ENCODE peak calls at places on chromosomes 5 and 9, in five cellular contexts. K is mesothelial cell of epicardium, Y is WTC11, N is psoas muscle, V is A549. E is an unnamed sample.

GRCh38 chr5:176891331-176891958 is 7.7 kb downstream of the HK3 start:
- DNase-seq in V (no peak), N (no peak), K (no peak), Y (no peak), E (no peak)

GRCh38 chr5:59845733-59846132 is 47.8 kb downstream of the PDE4D start:
- DNase-seq in K (no peak), V (no peak), N (no peak), Y (no peak), E (no peak)

GRCh38 chr9:20197976-20198685 is 409.3 kb upstream of the SLC24A2 start:
- DNase-seq in N (no peak), K (no peak), Y (no peak), V (no peak), E (no peak)

GRCh38 chr9:71249729-71250317 is 128.4 kb upstream of the TRPM3 start:
- DNase-seq in V (peak), N (no peak), K (no peak), Y (no peak), E (no peak)

GRCh38 chr9:109246533-109246932 is 74.3 kb downstream of the EPB41L4B start:
- DNase-seq in K (no peak), V (no peak), Y (no peak), N (no peak), E (no peak)

GRCh38 chr5:112491257-112491656 is 72.2 kb upstream of the EPB41L4A start:
- DNase-seq in Y (no peak), K (no peak), V (peak), N (no peak), E (no peak)

GRCh38 chr9:78239506-78239905 is 3.6 kb downstream of the CEP78 start:
- DNase-seq in V (peak), Y (peak), K (no peak), N (no peak), E (no peak)

GRCh38 chr9:107158321-107158720 is 124.8 kb upstream of the RAD23B start:
- DNase-seq in K (no peak), Y (peak), N (no peak), V (peak), E (no peak)

GRCh38 chr9:88502552-88503034 is 32.4 kb upstream of the NXNL2 start:
- DNase-seq in V (no peak), N (no peak), K (no peak), Y (no peak), E (no peak)

GRCh38 chr5:173341911-173342535 is 13.8 kb upstream of the STC2 start:
- DNase-seq in K (no peak), Y (no peak), N (no peak), V (no peak), E (no peak)

GRCh38 chr5:123511290-123511647 is 708 bp upstream of the CSNK1G3 start:
- DNase-seq in N (no peak), Y (no peak), V (no peak), K (no peak), E (no peak)

GRCh38 chr9:21096172-21096900 is 18.6 kb upstream of the IFNB1 start:
- DNase-seq in K (no peak), V (no peak), Y (no peak), N (no peak), E (no peak)

GRCh38 chr5:179801304-179802206 is 5.1 kb downstream of the MGAT4B start:
- DNase-seq in Y (peak), K (no peak), N (peak), V (peak), E (peak)

GRCh38 chr9:136977223-136978072 is at the start of gene PTGDS:
- DNase-seq in V (no peak), N (peak), Y (no peak), K (no peak), E (no peak)

GRCh38 chr9:124286292-124286931 is 28.7 kb downstream of the NEK6 start:
- DNase-seq in V (peak), N (no peak), K (no peak), Y (no peak), E (peak)

GRCh38 chr5:52007230-52007858 is 624.1 kb downstream of the ISL1 start:
- DNase-seq in N (no peak), K (no peak), Y (no peak), V (peak), E (no peak)

GRCh38 chr9:84669008-84669292 is 579 bp upstream of the NTRK2 start:
- DNase-seq in V (no peak), K (no peak), N (no peak), Y (no peak), E (no peak)

GRCh38 chr5:6832272-6832671 is 119.0 kb downstream of the TENT4A start:
- DNase-seq in N (no peak), K (no peak), V (no peak), Y (no peak), E (no peak)

GRCh38 chr5:65766781-65767180 is 44.8 kb downstream of the NLN start:
- DNase-seq in V (no peak), K (no peak), N (no peak), Y (peak), E (no peak)

GRCh38 chr5:33579789-33580188 is 139.0 kb downstream of the TARS1 start:
- DNase-seq in V (no peak), K (no peak), Y (no peak), N (no peak), E (no peak)

GRCh38 chr5:13566903-13567339 is 377.6 kb downstream of the DNAH5 start:
- DNase-seq in V (peak), Y (no peak), K (no peak), N (no peak), E (no peak)

GRCh38 chr5:13572188-13572587 is 372.3 kb downstream of the DNAH5 start:
- DNase-seq in Y (no peak), N (no peak), V (no peak), K (no peak), E (no peak)

GRCh38 chr5:13574634-13575033 is 369.9 kb downstream of the DNAH5 start:
- DNase-seq in N (no peak), Y (no peak), K (no peak), V (no peak), E (no peak)

GRCh38 chr5:13567819-13568218 is 376.7 kb downstream of the DNAH5 start:
- DNase-seq in Y (no peak), V (peak), N (no peak), K (no peak), E (no peak)

DNA sequence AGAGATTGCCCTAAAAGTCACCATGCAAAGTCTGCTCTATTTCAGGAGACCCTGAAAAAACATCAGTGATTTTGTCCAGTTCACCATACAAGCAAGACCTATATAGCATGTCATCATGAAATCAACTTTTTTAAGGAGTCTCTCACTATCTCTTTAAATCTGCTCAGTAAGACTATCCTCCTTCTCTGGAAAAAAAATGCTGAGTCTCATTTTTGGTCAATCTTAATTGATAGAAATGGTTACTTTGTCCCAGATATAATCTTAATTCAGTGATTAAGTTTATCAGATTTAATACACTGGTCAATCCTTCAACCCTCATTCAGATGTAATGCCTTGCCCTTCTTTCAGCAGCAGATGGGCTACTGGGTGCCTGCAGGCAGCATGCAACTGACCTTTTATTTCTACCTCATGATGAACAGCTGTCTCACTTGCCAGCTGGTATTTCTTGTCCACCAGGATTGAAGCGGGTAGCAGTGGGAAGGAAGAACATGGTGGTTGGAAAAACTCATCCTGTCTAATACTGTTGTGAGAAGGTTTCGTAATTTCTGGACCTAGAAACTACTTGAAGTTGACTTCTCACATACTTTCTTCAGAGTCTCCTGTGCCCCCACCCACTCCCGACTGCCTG is 375.3 kb downstream of the DNAH5 start:
- DNase-seq in K (no peak), V (no peak), Y (no peak), N (no peak), E (no peak)
- TF ChIP-seq CTCF in K (no peak), V (no peak), Y (no peak), N (no peak), E (no peak)

GRCh38 chr9:114271556-114272510 is 51.1 kb upstream of the ORM1 start:
- DNase-seq in N (peak), Y (peak), K (no peak), V (peak), E (no peak)
- TF ChIP-seq CTCF in N (peak), Y (no peak), K (no peak), V (peak), E (no peak)

GRCh38 chr9:120927125-120928014 is 774 bp upstream of the TRAF1 start:
- DNase-seq in N (no peak), K (no peak), Y (no peak), V (no peak), E (no peak)

GRCh38 chr9:120929392-120929791 is 2.8 kb upstream of the TRAF1 start:
- DNase-seq in Y (no peak), V (no peak), N (no peak), K (no peak), E (no peak)

GRCh38 chr9:120928015-120928719 is 1.6 kb upstream of the TRAF1 start:
- DNase-seq in N (no peak), K (no peak), V (no peak), Y (peak), E (no peak)

GRCh38 chr9:120926397-120926928 is at the start of gene TRAF1:
- DNase-seq in V (peak), N (no peak), Y (no peak), K (no peak), E (peak)

DNA sequence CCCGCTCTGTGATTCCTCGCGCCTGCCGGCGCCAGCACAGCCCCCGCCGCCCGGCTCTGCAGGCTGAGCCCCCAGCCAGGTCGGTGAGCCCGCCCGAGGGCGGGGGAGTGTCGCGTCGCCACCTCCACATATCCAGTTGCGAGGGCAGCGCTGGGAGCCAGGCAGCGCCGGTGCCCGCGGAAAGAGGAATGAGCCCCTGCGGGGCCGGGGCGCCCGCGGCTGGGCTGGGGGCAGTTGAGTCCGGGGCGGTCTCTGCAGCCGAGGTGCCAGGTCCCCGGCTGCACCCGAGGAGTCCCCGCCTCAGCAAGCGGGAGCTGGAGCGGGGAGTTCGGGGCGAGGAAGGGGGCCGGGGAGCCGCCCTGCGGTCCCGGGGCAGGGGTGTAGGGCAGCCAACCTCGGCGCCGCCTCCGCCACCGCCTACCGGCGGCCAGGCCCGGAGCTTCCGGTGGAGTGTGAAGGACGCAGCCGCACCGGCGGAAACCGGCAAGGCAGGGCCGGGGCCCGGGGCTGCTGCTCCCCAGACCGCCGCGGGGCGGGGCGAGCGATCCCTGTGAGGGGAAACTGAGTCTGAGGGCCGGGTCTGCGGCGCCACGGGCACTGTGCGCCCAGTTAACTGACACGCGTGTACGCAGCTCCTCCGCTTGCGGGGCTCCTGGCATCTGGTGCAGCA is 2.3 kb upstream of the TRAF1 start:
- DNase-seq in K (no peak), V (peak), Y (peak), N (peak), E (peak)
- TF ChIP-seq CTCF in K (no peak), V (no peak), Y (no peak), N (peak), E (no peak)

GRCh38 chr5:149150457-149150856 is 9.2 kb downstream of the ABLIM3 start:
- DNase-seq in K (no peak), V (no peak), N (no peak), Y (no peak), E (no peak)
- TF ChIP-seq CTCF in K (no peak), V (no peak), N (no peak), Y (no peak), E (no peak)

GRCh38 chr9:130634191-130634768 is 30.1 kb upstream of the PRDM12 start:
- DNase-seq in V (no peak), N (peak), K (no peak), Y (no peak), E (no peak)

GRCh38 chr9:130632081-130632710 is 32.2 kb upstream of the PRDM12 start:
- DNase-seq in V (no peak), N (no peak), K (no peak), Y (no peak), E (no peak)

GRCh38 chr9:130632841-130633240 is 31.6 kb upstream of the PRDM12 start:
- DNase-seq in N (no peak), K (no peak), V (no peak), Y (no peak), E (no peak)

GRCh38 chr9:130634801-130635200 is 29.6 kb upstream of the PRDM12 start:
- DNase-seq in N (peak), V (no peak), K (no peak), Y (no peak), E (no peak)

DNA sequence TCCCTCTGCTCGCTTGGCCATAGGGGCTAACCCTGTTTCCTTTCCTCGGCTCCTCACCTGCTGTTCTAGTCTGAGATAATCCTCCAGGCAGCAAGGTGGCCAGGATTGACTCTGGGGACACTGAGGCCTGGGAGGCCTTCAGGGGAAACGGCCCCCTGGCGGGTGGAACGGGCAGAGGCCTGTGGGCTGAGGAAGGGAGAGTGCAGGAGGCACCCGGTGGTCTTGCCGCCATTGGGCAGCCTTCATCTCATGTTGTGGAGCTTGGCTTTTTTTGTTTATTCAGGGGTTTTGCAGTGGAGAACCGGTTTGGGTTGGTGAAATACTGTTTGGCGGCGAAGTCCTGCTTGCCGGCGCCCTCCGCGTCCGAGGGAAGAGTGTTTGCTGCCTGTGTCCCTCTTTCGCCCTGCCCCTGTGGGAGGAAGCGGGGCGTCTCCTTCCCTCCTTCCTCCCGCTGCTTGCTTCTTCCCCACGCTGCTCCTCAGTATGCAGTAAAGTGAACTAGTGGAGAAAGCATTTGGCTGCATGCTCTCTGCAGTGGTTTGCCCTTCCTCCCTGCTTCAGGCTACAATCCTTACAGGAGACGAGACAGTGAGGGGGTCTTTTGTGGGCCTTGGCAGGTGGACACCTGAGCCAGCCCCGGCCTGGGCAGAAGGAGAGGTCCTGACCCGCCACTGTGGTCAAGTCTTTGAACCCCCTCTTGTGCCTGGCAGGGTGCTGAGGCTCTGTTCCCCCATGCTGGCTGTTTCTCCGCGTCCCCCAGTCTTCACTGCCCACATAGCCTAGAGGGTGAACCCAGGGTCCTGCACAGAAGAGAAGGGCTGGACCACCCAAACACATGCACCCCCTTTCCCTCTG is 30.8 kb upstream of the PRDM12 start:
- DNase-seq in K (no peak), Y (no peak), N (peak), V (no peak), E (no peak)
- TF ChIP-seq CTCF in K (no peak), Y (no peak), N (no peak), V (no peak), E (no peak)

GRCh38 chr5:102578362-102578761 is 79.6 kb upstream of the SLCO6A1 start:
- DNase-seq in K (no peak), N (no peak), V (no peak), Y (no peak), E (no peak)

GRCh38 chr5:102581011-102581410 is 82.2 kb upstream of the SLCO6A1 start:
- DNase-seq in V (no peak), Y (no peak), K (no peak), N (no peak), E (no peak)

GRCh38 chr5:102582706-102583105 is 83.9 kb upstream of the SLCO6A1 start:
- DNase-seq in K (no peak), Y (no peak), V (no peak), N (no peak), E (no peak)

GRCh38 chr5:102579379-102579778 is 80.6 kb upstream of the SLCO6A1 start:
- DNase-seq in K (no peak), V (no peak), Y (no peak), N (no peak), E (no peak)

DNA sequence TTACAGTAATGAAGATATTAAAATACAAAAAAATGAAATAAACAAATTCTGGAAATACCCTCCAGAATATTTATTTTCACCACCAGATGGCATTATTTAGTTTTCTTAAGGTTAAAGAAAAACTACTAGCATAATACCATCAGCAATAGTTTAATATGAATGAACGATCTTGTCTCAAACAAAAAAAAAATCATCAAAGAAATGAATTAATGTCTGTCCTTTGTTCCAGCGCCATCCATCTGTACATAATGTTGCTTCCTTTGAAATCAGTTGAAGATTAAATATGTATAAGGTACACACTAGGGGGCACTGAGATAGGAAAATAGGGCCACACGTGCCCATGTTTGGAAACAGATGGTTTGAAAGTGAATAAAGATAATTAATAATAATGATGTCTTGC is 84.9 kb upstream of the SLCO6A1 start:
- DNase-seq in N (no peak), K (no peak), V (peak), Y (no peak), E (no peak)
- TF ChIP-seq CTCF in N (peak), K (peak), V (peak), Y (no peak), E (peak)

GRCh38 chr9:127393680-127394079 is 3.3 kb upstream of the SLC2A8 start:
- DNase-seq in K (no peak), N (no peak), V (no peak), Y (no peak), E (no peak)
- TF ChIP-seq CTCF in K (no peak), N (no peak), V (no peak), Y (no peak), E (no peak)

GRCh38 chr5:77066823-77067442 is 20.2 kb downstream of the ZBED3 start:
- DNase-seq in N (no peak), V (no peak), Y (no peak), K (no peak), E (no peak)

GRCh38 chr5:77066191-77066590 is 20.9 kb downstream of the ZBED3 start:
- DNase-seq in K (no peak), N (no peak), Y (no peak), V (no peak), E (no peak)

GRCh38 chr5:77065256-77065655 is 21.8 kb downstream of the ZBED3 start:
- DNase-seq in V (no peak), Y (no peak), N (no peak), K (no peak), E (no peak)

DNA sequence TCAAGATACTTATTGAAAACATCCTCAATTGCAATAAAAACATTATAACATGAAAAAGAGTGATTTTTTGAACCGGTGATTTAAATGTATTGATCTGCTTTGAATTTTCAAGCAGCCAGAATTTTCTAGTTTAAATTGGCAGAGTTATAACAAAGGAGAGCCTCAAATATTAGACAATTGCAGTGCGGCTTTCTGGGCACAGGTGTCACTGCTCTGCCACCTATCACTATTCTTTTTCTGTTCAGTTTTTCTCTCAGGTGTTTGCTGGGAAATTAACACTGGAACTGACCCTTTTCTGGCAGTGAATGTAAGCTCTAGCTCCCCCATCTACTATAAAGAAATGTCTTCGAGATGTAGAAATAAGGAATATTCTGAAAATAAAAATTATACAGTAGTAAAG is 23.0 kb downstream of the ZBED3 start:
- DNase-seq in Y (no peak), V (no peak), N (no peak), K (no peak), E (no peak)
- TF ChIP-seq CTCF in Y (no peak), V (no peak), N (no peak), K (no peak), E (no peak)